ENCODE peak calls at places on chromosomes 2 and 18, in ten cellular contexts. Q, F, X, Z, R, D, A, L, O and C are unnamed samples.

GRCh38 chr2:47310801-47311560 is 92.0 kb upstream of the MSH2 start:
- DNase-seq in Q (no peak), F (no peak), X (no peak), Z (no peak), R (no peak), D (peak), A (no peak), L (no peak), O (peak), C (no peak)

GRCh38 chr2:235555356-235555755 is 61.5 kb downstream of the AGAP1 start:
- DNase-seq in Q (no peak), F (no peak), X (no peak), Z (no peak), R (no peak), D (no peak), A (no peak), L (no peak), O (no peak), C (no peak)

GRCh38 chr18:35019929-35020328 is 21.3 kb upstream of the MAPRE2 start:
- DNase-seq in Q (no peak), F (no peak), X (no peak), Z (no peak), R (no peak), D (no peak), A (no peak), L (peak), O (no peak), C (peak)

GRCh38 chr18:9737814-9738160 is 29.7 kb downstream of the RAB31 start:
- DNase-seq in Q (no peak), F (no peak), X (no peak), Z (no peak), R (no peak), D (no peak), A (no peak), L (peak), O (peak), C (no peak)

GRCh38 chr2:24015562-24016375 is 5.9 kb downstream of the MFSD2B start:
- DNase-seq in Q (peak), F (peak), X (peak), Z (no peak), R (peak), D (peak), A (peak), L (peak), O (no peak), C (peak)

GRCh38 chr2:227480528-227480927 is 8.6 kb downstream of the AGFG1 start:
- DNase-seq in Q (no peak), F (no peak), X (no peak), Z (no peak), R (no peak), D (no peak), A (no peak), L (no peak), O (no peak), C (no peak)

GRCh38 chr2:166882851-166883250 is 5.4 kb upstream of the XIRP2 start:
- DNase-seq in Q (no peak), F (no peak), X (no peak), Z (no peak), R (no peak), D (no peak), A (no peak), L (no peak), O (no peak), C (no peak)

GRCh38 chr2:206693399-206694137 is 24.6 kb downstream of the DYTN start:
- DNase-seq in Q (peak), F (peak), X (peak), Z (peak), R (peak), D (peak), A (peak), L (peak), O (peak), C (peak)

GRCh38 chr18:28541276-28541930 is 364.5 kb upstream of the CDH2 start:
- DNase-seq in Q (peak), F (no peak), X (no peak), Z (no peak), R (no peak), D (no peak), A (no peak), L (no peak), O (no peak), C (peak)

GRCh38 chr2:173118385-173118784 is 42.7 kb downstream of the MAP3K20 start:
- DNase-seq in Q (no peak), F (no peak), X (no peak), Z (no peak), R (no peak), D (no peak), A (no peak), L (peak), O (no peak), C (no peak)
- H3K4me3 ChIP-seq in Q (no peak), F (no peak), X (no peak), Z (no peak), R (no peak), D (no peak), A (no peak), L (no peak), O (no peak), C (no peak)

GRCh38 chr2:241267249-241268067 is 48.0 kb downstream of the HDLBP start:
- DNase-seq in Q (no peak), F (no peak), X (no peak), Z (no peak), R (no peak), D (no peak), A (no peak), L (no peak), O (no peak), C (no peak)
- H3K4me3 ChIP-seq in Q (no peak), F (no peak), X (no peak), Z (no peak), R (no peak), D (no peak), A (no peak), L (no peak), O (no peak), C (no peak)

GRCh38 chr2:68411397-68412126 is 46.5 kb downstream of the PLEK start:
- DNase-seq in Q (no peak), F (no peak), X (no peak), Z (no peak), R (no peak), D (no peak), A (no peak), L (no peak), O (no peak), C (no peak)
- H3K4me3 ChIP-seq in Q (no peak), F (no peak), X (no peak), Z (no peak), R (no peak), D (no peak), A (no peak), L (no peak), O (no peak), C (no peak)

GRCh38 chr18:57328665-57329064 is 23.7 kb upstream of the ST8SIA3 start:
- DNase-seq in Q (no peak), F (no peak), X (no peak), Z (no peak), R (no peak), D (no peak), A (no peak), L (no peak), O (no peak), C (no peak)
- H3K4me3 ChIP-seq in Q (no peak), F (no peak), X (no peak), Z (no peak), R (no peak), D (no peak), A (no peak), L (no peak), O (no peak), C (no peak)

GRCh38 chr2:234490239-234491074 is 6.4 kb downstream of the ARL4C start:
- DNase-seq in Q (no peak), F (no peak), X (no peak), Z (no peak), R (no peak), D (no peak), A (no peak), L (no peak), O (no peak), C (no peak)
- H3K4me3 ChIP-seq in Q (no peak), F (no peak), X (no peak), Z (no peak), R (no peak), D (no peak), A (peak), L (no peak), O (no peak), C (no peak)

DNA sequence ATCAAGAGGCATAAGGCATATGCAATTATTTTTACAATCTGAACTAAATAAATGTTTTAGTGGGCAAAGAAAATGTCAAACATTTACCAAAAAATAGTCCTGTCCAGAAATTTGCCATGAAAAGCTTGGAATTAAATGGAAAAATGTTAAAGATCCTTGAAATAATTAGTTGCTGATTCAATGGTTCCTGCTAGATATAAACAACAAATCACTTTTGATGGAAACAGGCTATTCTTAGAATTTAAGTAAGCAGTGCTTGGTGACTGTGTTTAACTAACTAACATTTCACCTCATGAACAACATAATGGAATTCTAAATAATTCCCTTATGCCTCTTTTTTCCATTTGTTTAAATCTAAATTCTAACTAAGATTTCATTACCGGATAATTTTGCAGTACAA is 3.9 kb downstream of the RND3 start:
- DNase-seq in Q (no peak), F (no peak), X (no peak), Z (no peak), R (no peak), D (no peak), A (no peak), L (no peak), O (no peak), C (peak)
- H3K4me3 ChIP-seq in Q (peak), F (no peak), X (peak), Z (no peak), R (no peak), D (peak), A (peak), L (peak), O (no peak), C (peak)

GRCh38 chr2:188979119-188979729 is 5.1 kb downstream of the COL3A1 start:
- DNase-seq in Q (no peak), F (no peak), X (no peak), Z (no peak), R (no peak), D (no peak), A (no peak), L (no peak), O (no peak), C (peak)

GRCh38 chr2:188979730-188980123 is 5.6 kb downstream of the COL3A1 start:
- DNase-seq in Q (no peak), F (no peak), X (peak), Z (no peak), R (no peak), D (no peak), A (no peak), L (no peak), O (no peak), C (peak)

GRCh38 chr2:188976545-188977268 is 2.5 kb downstream of the COL3A1 start:
- DNase-seq in Q (peak), F (peak), X (peak), Z (no peak), R (no peak), D (no peak), A (no peak), L (peak), O (peak), C (peak)

GRCh38 chr2:188975497-188976102 is 1.4 kb downstream of the COL3A1 start:
- DNase-seq in Q (peak), F (no peak), X (peak), Z (no peak), R (no peak), D (no peak), A (no peak), L (peak), O (peak), C (peak)

DNA sequence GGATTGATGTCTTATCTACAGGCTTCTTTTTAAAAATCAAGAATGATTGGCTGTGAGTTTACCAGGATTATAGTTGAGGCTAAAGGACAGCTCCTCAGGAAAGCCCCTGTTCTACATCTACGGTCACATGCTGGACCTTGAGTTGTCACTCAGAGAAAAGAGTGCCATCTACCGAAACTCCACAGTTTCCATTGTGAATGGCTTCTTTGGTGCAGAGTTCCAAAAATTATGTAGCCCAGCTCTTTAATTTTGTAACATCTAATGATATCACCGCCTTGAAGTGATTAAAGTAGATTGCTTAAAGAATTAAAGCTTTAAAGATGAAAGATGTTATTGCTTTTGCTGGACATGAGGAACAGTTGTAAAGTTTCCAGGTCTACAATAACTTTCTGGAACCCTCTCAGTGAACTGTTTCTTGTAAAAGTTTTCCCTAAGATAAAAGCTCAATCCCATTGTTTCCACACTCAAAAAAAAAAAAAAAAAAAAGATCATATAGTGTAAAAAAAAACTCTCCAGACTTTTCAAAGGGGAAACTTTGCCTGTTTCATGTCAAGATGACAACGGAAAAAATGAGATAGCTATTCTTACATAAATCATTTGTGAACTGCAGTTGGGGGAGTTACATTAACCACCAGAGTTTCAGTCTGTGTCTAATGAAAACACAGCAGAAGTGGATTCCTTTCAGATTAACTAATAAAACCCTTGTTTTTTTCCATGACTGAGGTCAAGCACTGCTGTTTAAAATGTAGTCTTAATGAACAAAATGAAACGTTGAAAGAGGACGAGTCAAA is 4.3 kb downstream of the COL3A1 start:
- DNase-seq in Q (peak), F (peak), X (peak), Z (no peak), R (peak), D (peak), A (no peak), L (peak), O (peak), C (peak)
- H3K4me3 ChIP-seq in Q (peak), F (no peak), X (peak), Z (no peak), R (no peak), D (no peak), A (peak), L (peak), O (no peak), C (peak)

GRCh38 chr18:23259701-23260661 is 124.7 kb downstream of the CABLES1 start:
- DNase-seq in Q (peak), F (peak), X (peak), Z (peak), R (no peak), D (no peak), A (no peak), L (peak), O (peak), C (peak)
- H3K4me3 ChIP-seq in Q (peak), F (peak), X (peak), Z (peak), R (no peak), D (no peak), A (no peak), L (peak), O (no peak), C (peak)

GRCh38 chr2:238238766-238239551 is 879 bp downstream of the HES6 start:
- DNase-seq in Q (no peak), F (no peak), X (no peak), Z (no peak), R (no peak), D (no peak), A (no peak), L (peak), O (peak), C (no peak)
- H3K4me3 ChIP-seq in Q (no peak), F (peak), X (no peak), Z (peak), R (peak), D (peak), A (peak), L (peak), O (no peak), C (peak)

GRCh38 chr2:230985519-230986231 is 10.2 kb upstream of the SPATA3 start:
- DNase-seq in Q (no peak), F (no peak), X (no peak), Z (no peak), R (no peak), D (no peak), A (no peak), L (no peak), O (no peak), C (no peak)

GRCh38 chr2:230982528-230982927 is 13.4 kb upstream of the SPATA3 start:
- DNase-seq in Q (no peak), F (no peak), X (no peak), Z (no peak), R (no peak), D (no peak), A (no peak), L (no peak), O (no peak), C (no peak)

GRCh38 chr2:230982126-230982525 is 13.8 kb upstream of the SPATA3 start:
- DNase-seq in Q (no peak), F (no peak), X (no peak), Z (no peak), R (no peak), D (no peak), A (no peak), L (no peak), O (no peak), C (no peak)

GRCh38 chr2:230981704-230982103 is 14.2 kb upstream of the SPATA3 start:
- DNase-seq in Q (no peak), F (no peak), X (no peak), Z (no peak), R (no peak), D (no peak), A (no peak), L (no peak), O (no peak), C (no peak)

DNA sequence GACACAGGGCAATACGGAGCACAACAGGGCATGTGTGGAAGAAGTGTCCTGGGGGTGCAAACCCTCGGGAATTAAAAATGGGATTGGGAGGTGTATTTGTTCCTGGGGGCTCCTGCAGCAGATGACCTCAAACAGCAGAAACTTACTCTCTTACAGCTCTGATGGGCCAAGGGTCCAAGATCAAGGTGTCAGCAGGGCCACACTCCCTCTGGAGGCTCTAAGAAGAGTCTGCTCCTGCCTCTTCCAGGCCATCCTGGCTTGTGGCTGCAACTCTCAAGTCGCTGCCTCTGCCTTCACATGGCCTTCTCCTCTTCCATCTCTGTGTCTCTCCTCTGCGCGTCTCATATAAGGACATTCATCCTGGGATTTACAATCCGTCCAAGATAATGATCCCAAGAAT is 12.4 kb upstream of the SPATA3 start:
- DNase-seq in Q (no peak), F (no peak), X (no peak), Z (no peak), R (no peak), D (no peak), A (no peak), L (no peak), O (no peak), C (no peak)
- H3K4me3 ChIP-seq in Q (no peak), F (no peak), X (no peak), Z (no peak), R (no peak), D (no peak), A (no peak), L (no peak), O (no peak), C (no peak)